ENCODE peak calls at places on chromosomes 13 and 19, in eight cellular contexts. M is left lung, L is upper lobe of right lung, D is Peyer's patch, H is cardiac muscle cell, Q is IMR-90, K is esophagus squamous epithelium, Z is foreskin fibroblast. P is an unnamed sample.

GRCh38 chr13:97858161-97858560 is 95.3 kb upstream of the IPO5 start:
- DNase-seq in M (no peak), L (no peak), D (no peak), H (no peak), Q (no peak), K (no peak), Z (no peak), P (no peak)

GRCh38 chr19:3034194-3034844 is 5.2 kb upstream of the TLE2 start:
- DNase-seq in M (no peak), L (no peak), D (peak; percentile 42), H (peak; percentile 57), Q (peak; percentile 64), K (no peak), Z (no peak), P (peak; percentile 47)

GRCh38 chr19:48862827-48863226 is 5.6 kb downstream of the PLEKHA4 start:
- DNase-seq in M (no peak), L (no peak), D (no peak), H (no peak), Q (no peak), K (no peak), Z (no peak), P (no peak)

GRCh38 chr19:53870485-53870844 is 2.8 kb downstream of the MYADM start:
- DNase-seq in M (peak; percentile 79), L (no peak), D (no peak), H (no peak), Q (no peak), K (no peak), Z (no peak), P (no peak)

GRCh38 chr13:83024955-83025594 is 857.2 kb downstream of the SLITRK1 start:
- DNase-seq in M (peak; percentile 22), L (no peak), D (no peak), H (peak; percentile 4), Q (peak; percentile 23), K (no peak), Z (peak; percentile 5), P (peak; percentile 39)

GRCh38 chr19:16359964-16360363 is 35.3 kb downstream of the KLF2 start:
- DNase-seq in M (no peak), L (no peak), D (no peak), H (no peak), Q (no peak), K (no peak), Z (no peak), P (no peak)

GRCh38 chr13:66860868-66861447 is 369.2 kb downstream of the PCDH9 start:
- DNase-seq in M (no peak), L (no peak), D (no peak), H (no peak), Q (no peak), K (no peak), Z (no peak), P (peak; percentile 1)

GRCh38 chr19:30567535-30568232 is 195.5 kb downstream of the ZNF536 start:
- DNase-seq in M (no peak), L (no peak), D (no peak), H (no peak), Q (no peak), K (no peak), Z (peak; percentile 19), P (no peak)

GRCh38 chr13:94601446-94602431 is at the start of gene GPR180:
- DNase-seq in M (peak; percentile 94), L (peak; percentile 97), D (peak; percentile 92), H (peak; percentile 100), Q (peak; percentile 100), K (peak; percentile 75), Z (peak; percentile 100), P (peak; percentile 100)

GRCh38 chr13:20159646-20160345 is 1.1 kb downstream of the GJA3 start:
- DNase-seq in M (no peak), L (no peak), D (no peak), H (peak; percentile 22), Q (peak; percentile 64), K (no peak), Z (no peak), P (no peak)

GRCh38 chr13:104487006-104487405 is 1420.8 kb upstream of the SLC10A2 start:
- DNase-seq in M (no peak), L (no peak), D (no peak), H (peak; percentile 32), Q (no peak), K (no peak), Z (no peak), P (no peak)

GRCh38 chr19:55820037-55820436 is 11.8 kb downstream of the NLRP11 start:
- DNase-seq in M (no peak), L (no peak), D (no peak), H (no peak), Q (no peak), K (no peak), Z (no peak), P (no peak)

GRCh38 chr13:42396501-42396900 is 124.5 kb downstream of the AKAP11 start:
- DNase-seq in M (no peak), L (no peak), D (no peak), H (no peak), Q (no peak), K (no peak), Z (no peak), P (no peak)

GRCh38 chr19:17831419-17831888 is 10.1 kb upstream of the INSL3 start:
- DNase-seq in M (no peak), L (no peak), D (no peak), H (no peak), Q (no peak), K (no peak), Z (no peak), P (no peak)
- H3K4me3 ChIP-seq in M (no peak overlapping the region), L (no peak overlapping the region), D (no peak overlapping the region), H (no peak overlapping the region), Q (no peak overlapping the region), K (peak overlapping the region; percentile 35), Z (no peak overlapping the region), P (no peak overlapping the region)

DNA sequence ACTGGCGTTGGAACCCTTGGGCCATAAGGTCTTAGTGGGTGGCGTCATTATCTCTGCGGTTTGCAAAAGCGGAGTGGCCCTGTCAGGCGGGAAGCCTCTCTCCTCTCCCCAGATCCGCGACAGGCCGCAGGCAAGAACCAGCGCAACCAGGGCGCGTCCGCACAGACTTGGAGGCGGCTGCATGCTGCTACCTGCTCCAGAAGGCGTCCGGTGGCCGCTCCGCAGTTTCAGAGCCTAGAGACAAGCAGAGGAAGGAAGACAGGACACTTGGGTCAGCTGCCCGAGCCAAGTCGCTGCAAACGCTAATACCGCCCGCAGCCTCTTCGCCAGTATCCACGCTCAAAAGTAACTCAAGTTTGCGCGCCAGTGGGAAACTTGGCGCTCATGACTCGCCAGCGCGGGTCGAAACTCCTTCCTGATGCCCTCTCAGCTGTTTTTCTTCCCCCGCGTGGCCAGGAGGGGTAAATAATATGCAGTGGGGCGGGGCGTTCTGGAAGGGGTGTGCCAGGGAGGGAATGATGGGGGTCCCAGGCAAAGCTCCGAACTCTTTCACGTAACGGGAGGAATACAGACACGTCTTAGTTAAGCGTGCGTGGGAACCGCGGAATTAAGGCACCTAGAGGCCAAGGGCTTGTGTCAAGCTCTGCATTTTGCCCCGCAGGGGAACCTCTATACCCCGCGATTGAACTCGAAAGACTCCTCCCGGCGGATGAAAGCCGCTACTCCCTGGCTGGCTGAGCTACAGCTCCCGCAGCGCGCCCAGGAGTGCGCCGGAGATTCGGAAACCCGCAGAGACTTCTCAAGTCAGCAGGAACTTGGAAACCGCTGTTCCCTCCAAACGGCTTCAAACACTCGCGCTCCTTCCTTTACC is at the start of gene EDNRB:
- DNase-seq in M (peak; percentile 88), L (peak; percentile 79), D (peak; percentile 48), H (peak; percentile 52), Q (peak; percentile 17), K (no peak), Z (peak; percentile 28), P (peak; percentile 41)
- TF ChIP-seq CTCF in M (no peak), L (peak; percentile 31), D (no peak), H (peak; percentile 18), Q (no peak), K (no peak), Z (no peak), P (peak; percentile 32)

DNA sequence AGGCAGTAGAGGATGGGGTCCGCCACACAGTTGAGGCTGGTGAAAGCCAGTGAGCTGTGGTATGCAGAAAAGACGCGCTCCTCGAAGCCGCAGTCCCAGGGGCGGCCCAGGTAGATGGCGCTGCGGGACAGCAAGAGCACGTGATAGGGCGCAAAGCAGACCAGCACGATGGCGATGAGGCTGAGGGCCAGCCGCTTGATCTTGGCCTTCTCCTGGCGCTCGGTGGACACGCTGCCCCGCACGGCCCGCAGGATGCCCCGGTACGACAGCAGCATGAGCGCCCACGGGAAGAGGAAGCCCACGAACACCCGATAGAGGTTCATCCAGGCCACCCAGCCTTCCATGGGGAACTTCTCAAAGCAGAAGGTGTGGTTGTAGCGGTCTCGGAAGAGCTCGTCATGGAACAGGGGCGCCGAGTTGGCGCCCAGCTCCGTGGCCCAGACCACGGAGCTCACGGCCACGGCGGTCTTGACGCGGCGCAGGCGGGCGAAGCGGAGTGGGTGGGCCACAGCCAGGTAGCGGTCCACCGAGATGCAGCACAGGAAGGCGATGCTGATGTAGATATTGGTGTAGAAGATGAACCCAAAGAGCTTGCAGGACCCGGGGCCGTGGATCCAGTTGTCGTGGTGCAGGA is 6.5 kb upstream of the OPA3 start:
- DNase-seq in M (peak; percentile 87), L (peak; percentile 75), D (peak; percentile 77), H (no peak), Q (peak; percentile 35), K (no peak), Z (peak; percentile 71), P (no peak)
- H3K4me3 ChIP-seq in M (no peak overlapping the region), L (no peak overlapping the region), D (no peak overlapping the region), H (no peak overlapping the region), Q (no peak overlapping the region), K (no peak overlapping the region), Z (no peak overlapping the region), P (no peak overlapping the region)

GRCh38 chr13:72290962-72291681 is 424.1 kb upstream of the DACH1 start:
- DNase-seq in M (no peak), L (no peak), D (no peak), H (peak; percentile 19), Q (no peak), K (no peak), Z (peak; percentile 52), P (peak; percentile 1)
- TF ChIP-seq CTCF in M (no peak), L (no peak), D (no peak), H (no peak), Q (no peak), K (no peak), Z (no peak), P (no peak)

DNA sequence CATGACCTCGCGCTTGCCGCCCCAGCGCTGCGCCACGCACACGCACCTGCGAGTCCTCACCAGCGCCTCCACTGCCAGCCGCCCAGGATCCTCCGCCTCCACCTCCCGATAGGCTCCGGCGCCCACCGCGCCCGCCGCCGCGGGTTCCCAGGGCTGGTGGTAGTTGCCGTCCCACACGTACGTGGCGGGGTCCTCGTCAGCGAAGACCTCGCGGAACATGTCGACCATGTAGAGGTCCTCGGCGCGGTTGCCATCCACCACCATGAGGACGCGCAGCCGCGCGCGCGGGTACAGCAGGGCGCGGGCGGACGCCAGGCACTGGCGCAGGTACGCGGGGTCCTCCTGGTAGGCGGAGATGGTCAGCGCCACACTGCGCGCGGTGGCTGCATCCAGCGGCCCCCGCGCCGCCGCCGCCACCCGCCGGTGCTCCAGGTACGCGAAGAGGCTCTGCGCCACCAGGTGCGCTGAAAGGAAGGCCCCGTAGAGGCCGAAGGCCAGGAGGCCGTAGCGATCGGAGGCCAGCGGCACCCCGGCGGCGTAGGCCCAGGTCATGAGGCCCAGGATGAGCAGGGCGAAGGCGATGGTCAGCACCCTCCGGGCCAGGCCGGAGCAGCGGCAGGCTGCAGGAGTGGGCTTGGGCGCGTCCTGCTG is 4.4 kb downstream of the HAS1 start:
- DNase-seq in M (no peak), L (no peak), D (no peak), H (no peak), Q (no peak), K (no peak), Z (no peak), P (no peak)
- H3K4me3 ChIP-seq in M (peak overlapping the region; percentile 11), L (no peak overlapping the region), D (no peak overlapping the region), H (peak overlapping the region; percentile 27), Q (no peak overlapping the region), K (no peak overlapping the region), Z (peak overlapping the region; percentile 12), P (no peak overlapping the region)

GRCh38 chr19:29285878-29286277 is 72.9 kb upstream of the UQCRFS1 start:
- DNase-seq in M (no peak), L (peak; percentile 33), D (no peak), H (peak; percentile 3), Q (no peak), K (no peak), Z (no peak), P (no peak)
- TF ChIP-seq CTCF in M (no peak), L (no peak), D (no peak), H (peak; percentile 14), Q (peak; percentile 24), K (no peak), Z (no peak), P (no peak)

P was measured in fibroblast of the aortic adventitia.